ENCODE peak calls at places on chromosomes 4 and X, in six cellular contexts. B is kidney epithelial cell, W is BE2C, I is glutamatergic neuron, J is transverse colon, H is progenitor cell of endocrine pancreas. R is an unnamed sample.

GRCh38 chrX:110042521-110042920 is 39.6 kb downstream of the TMEM164 start:
- DNase-seq in B (no peak), I (no peak), W (no peak), H (no peak), J (no peak), R (no peak)

GRCh38 chr4:154344686-154345085 is 146.9 kb downstream of the DCHS2 start:
- DNase-seq in B (no peak), I (peak), J (no peak), H (no peak), W (no peak), R (no peak)

GRCh38 chrX:87583679-87584078 is 66.1 kb downstream of the KLHL4 start:
- DNase-seq in B (no peak), J (no peak), H (no peak), W (peak), I (peak), R (no peak)

GRCh38 chr4:1783970-1784369 is 9.1 kb upstream of the FGFR3 start:
- DNase-seq in H (no peak), J (no peak), W (no peak), B (no peak), I (no peak), R (no peak)

GRCh38 chr4:4533461-4534169 is 8.2 kb downstream of the STX18 start:
- DNase-seq in B (peak), I (no peak), H (no peak), J (no peak), W (no peak), R (no peak)

GRCh38 chr4:133058701-133059100 is 90.4 kb upstream of the PCDH10 start:
- DNase-seq in H (no peak), B (no peak), I (no peak), J (no peak), W (no peak), R (no peak)

GRCh38 chrX:46777971-46778810 is 19.3 kb upstream of the SLC9A7 start:
- DNase-seq in I (no peak), W (no peak), J (no peak), H (no peak), B (no peak), R (no peak)

GRCh38 chr4:125277827-125278226 is 36.9 kb upstream of the FAT4 start:
- DNase-seq in W (no peak), H (no peak), I (no peak), J (no peak), B (no peak), R (no peak)

GRCh38 chrX:1336331-1337143 is at the start of gene IL3RA:
- DNase-seq in H (no peak), B (no peak), I (no peak), W (no peak), J (peak), R (no peak)

GRCh38 chr4:10161146-10161545 is 44.5 kb upstream of the WDR1 start:
- DNase-seq in B (no peak), J (no peak), W (no peak), I (no peak), H (no peak), R (no peak)

GRCh38 chrX:906586-906985 is 276.0 kb downstream of the SHOX start:
- DNase-seq in I (no peak), W (no peak), J (no peak), H (no peak), B (no peak), R (no peak)

GRCh38 chr4:124640037-124640730 is 72.3 kb downstream of the ANKRD50 start:
- DNase-seq in B (peak), J (no peak), H (no peak), W (no peak), I (no peak), R (no peak)

GRCh38 chr4:187184513-187184912 is 460.9 kb upstream of the FAT1 start:
- DNase-seq in W (peak), H (no peak), J (peak), B (peak), I (peak), R (no peak)

GRCh38 chrX:134599173-134599914 is 58.9 kb downstream of the PLAC1 start:
- DNase-seq in W (no peak), J (no peak), B (no peak), I (no peak), H (no peak), R (no peak)

GRCh38 chr4:174120446-174121142 is 162.9 kb downstream of the FBXO8 start:
- DNase-seq in I (peak), J (no peak), B (peak), W (peak), H (peak), R (no peak)

GRCh38 chr4:89949782-89950387 is 55.2 kb downstream of the MMRN1 start:
- DNase-seq in B (no peak), J (no peak), H (no peak), I (no peak), W (no peak), R (no peak)

GRCh38 chr4:67130411-67130810 is 414.9 kb downstream of the CENPC start:
- DNase-seq in H (no peak), I (no peak), J (no peak), B (no peak), W (no peak), R (no peak)

GRCh38 chr4:177266492-177266891 is 43.2 kb upstream of the NEIL3 start:
- DNase-seq in W (no peak), B (peak), H (no peak), J (no peak), I (no peak), R (no peak)

GRCh38 chr4:161564230-161564834 is 599.5 kb downstream of the FSTL5 start:
- DNase-seq in H (no peak), W (no peak), I (no peak), J (no peak), B (no peak), R (no peak)

GRCh38 chr4:86283341-86283740 is 76.5 kb downstream of the MAPK10 start:
- DNase-seq in J (no peak), I (no peak), W (no peak), H (no peak), B (no peak), R (no peak)

GRCh38 chr4:86279247-86279960 is 80.4 kb downstream of the MAPK10 start:
- DNase-seq in J (no peak), B (no peak), H (no peak), W (no peak), I (no peak), R (no peak)

GRCh38 chr4:86274642-86275041 is 85.2 kb downstream of the MAPK10 start:
- DNase-seq in I (no peak), H (no peak), J (no peak), W (no peak), B (no peak), R (no peak)

GRCh38 chr4:86280246-86280645 is 79.6 kb downstream of the MAPK10 start:
- DNase-seq in W (no peak), H (no peak), B (no peak), J (no peak), I (no peak), R (no peak)
- TF ChIP-seq CTCF in W (no peak), H (no peak), B (no peak), J (no peak), I (no peak), R (no peak)

GRCh38 chrX:104662694-104663093 is 96.7 kb downstream of the IL1RAPL2 start:
- DNase-seq in J (no peak), I (no peak), W (no peak), B (no peak), H (no peak), R (no peak)

GRCh38 chrX:104669063-104669462 is 103.1 kb downstream of the IL1RAPL2 start:
- DNase-seq in W (no peak), I (no peak), J (no peak), H (no peak), B (no peak), R (no peak)

GRCh38 chrX:104665691-104666090 is 99.7 kb downstream of the IL1RAPL2 start:
- DNase-seq in W (no peak), J (no peak), I (no peak), H (no peak), B (no peak), R (no peak)

GRCh38 chrX:104670051-104670450 is 104.1 kb downstream of the IL1RAPL2 start:
- DNase-seq in J (no peak), H (no peak), W (no peak), B (no peak), I (no peak), R (no peak)

DNA sequence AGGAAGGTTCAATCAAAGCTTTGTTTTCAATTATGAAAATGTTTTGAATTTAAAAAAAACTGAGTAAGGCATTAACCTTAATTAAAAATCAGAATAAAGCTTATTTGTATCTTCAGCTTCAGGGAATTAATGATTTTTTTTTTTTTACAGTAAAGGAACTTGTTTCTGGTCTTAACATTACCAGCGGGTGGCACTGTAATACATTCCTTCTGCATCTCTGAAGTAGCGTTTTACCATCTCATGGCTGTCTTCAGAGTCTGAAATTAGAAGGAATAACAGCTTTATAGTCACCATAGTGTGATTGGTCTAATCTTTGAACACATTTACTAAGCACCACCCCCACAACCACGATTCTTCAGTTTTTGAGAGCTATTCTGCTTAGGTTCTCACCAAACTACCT is 102.6 kb downstream of the IL1RAPL2 start:
- DNase-seq in J (no peak), B (no peak), H (no peak), W (no peak), I (no peak), R (no peak)
- TF ChIP-seq CTCF in J (no peak), B (no peak), H (peak), W (no peak), I (no peak), R (no peak)

DNA sequence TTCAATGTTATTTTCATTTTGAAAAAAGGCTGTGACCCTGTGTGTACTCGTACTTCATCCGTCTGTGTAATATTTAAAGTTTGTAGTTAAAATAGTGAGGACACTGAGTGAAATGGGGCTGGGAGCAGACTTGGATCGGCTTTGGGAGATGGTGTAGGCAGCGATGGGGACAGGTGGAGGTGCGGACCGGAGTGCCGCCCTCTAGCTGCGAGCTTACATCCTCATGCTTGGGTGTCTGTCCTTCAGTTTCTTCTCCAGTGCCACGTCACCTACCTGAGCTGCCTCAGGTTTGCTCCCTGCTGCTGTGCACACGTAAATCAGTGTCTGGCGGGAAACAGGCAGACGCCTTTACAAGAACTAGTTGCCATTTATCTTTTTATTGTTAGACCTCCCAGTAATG is 146.1 kb downstream of the GPR143 start:
- DNase-seq in H (no peak), I (no peak), B (no peak), W (no peak), J (no peak), R (no peak)
- TF ChIP-seq CTCF in H (no peak), I (no peak), B (no peak), W (no peak), J (no peak), R (no peak)

GRCh38 chr4:185209031-185209851 is at the start of gene SNX25:
- DNase-seq in H (peak), J (peak), I (peak), B (no peak), W (peak), R (peak)
- TF ChIP-seq CTCF in H (peak), J (no peak), I (no peak), B (no peak), W (no peak), R (no peak)